ENCODE peak calls at places on chromosomes 7 and 10, in ten cellular contexts. D is adipocyte; P is skeletal muscle cell; L is GM18507; B is naive thymus-derived CD8-positive, alpha-beta T cell; G is WTC11; C is astrocyte; M is OCI-LY7; A is mucosa of gallbladder; H is AG10803. W is an unnamed sample.

GRCh38 chr10:88409236-88409635 is 173.9 kb downstream of the RNLS start:
- DNase-seq in L (no peak), D (no peak), M (no peak), C (peak; percentile 34), G (no peak), A (no peak), H (no peak), P (no peak), B (no peak), W (no peak)

GRCh38 chr7:151755131-151755787 is 121.7 kb downstream of the PRKAG2 start:
- DNase-seq in L (no peak), C (no peak), M (no peak), B (no peak), P (no peak), D (no peak), H (peak; percentile 88), G (no peak), A (peak; percentile 48), W (no peak)

GRCh38 chr10:88472540-88472939 is 110.6 kb downstream of the RNLS start:
- DNase-seq in B (no peak), L (no peak), M (no peak), C (no peak), D (no peak), H (peak; percentile 41), G (peak; percentile 24), A (no peak), P (no peak), W (no peak)

GRCh38 chr10:44571701-44572100 is 186.8 kb upstream of the CXCL12 start:
- DNase-seq in H (peak; percentile 53), D (no peak), G (no peak), A (no peak), P (no peak), M (no peak), L (no peak), C (peak; percentile 59), B (no peak), W (no peak)

GRCh38 chr7:21426286-21426957 is 1.5 kb upstream of the SP4 start:
- DNase-seq in P (no peak), H (peak; percentile 16), B (no peak), C (no peak), G (no peak), D (peak; percentile 14), M (no peak), A (peak; percentile 11), L (no peak), W (no peak)

GRCh38 chr10:5945561-5946418 is 31.6 kb downstream of the IL15RA start:
- DNase-seq in D (peak; percentile 92), P (peak; percentile 80), H (peak; percentile 99), A (peak; percentile 77), L (no peak), G (no peak), M (no peak), C (peak; percentile 98), B (no peak), W (no peak)

GRCh38 chr7:158239290-158239981 is 348.2 kb downstream of the PTPRN2 start:
- DNase-seq in D (no peak), A (no peak), H (no peak), L (no peak), G (no peak), B (no peak), P (no peak), M (no peak), C (no peak), W (no peak)

GRCh38 chr10:11197266-11197712 is 179.6 kb downstream of the CELF2 start:
- DNase-seq in B (no peak), M (peak; percentile 51), D (no peak), L (no peak), H (peak; percentile 20), C (no peak), G (no peak), A (peak; percentile 44), P (no peak), W (no peak)

GRCh38 chr7:5450549-5451327 is 27.1 kb upstream of the TNRC18 start:
- DNase-seq in P (no peak), G (peak; percentile 79), M (peak; percentile 67), H (no peak), B (peak; percentile 27), A (peak; percentile 50), L (no peak), D (peak; percentile 69), C (no peak), W (peak; percentile 43)